ENCODE peak calls at places on chromosomes 7 and 10, in eight cellular contexts. One of them, this sample, is unnamed.

GRCh38 chr7:41886906-41887311 is 184.0 kb upstream of the INHBA start:
- DNase-seq in progenitor cell of endocrine pancreas: no peak
- DNase-seq in left lung: peak
- DNase-seq in cardiac fibroblast: peak
- DNase-seq in gastrocnemius medialis: peak
- DNase-seq in GM12865: no peak
- DNase-seq in bronchial epithelial cell: peak
- DNase-seq in mammary epithelial cell: peak
- DNase-seq in this sample: no peak

GRCh38 chr7:121012170-121012874 is 23.8 kb downstream of the CPED1 start:
- DNase-seq in progenitor cell of endocrine pancreas: no peak
- DNase-seq in left lung: no peak
- DNase-seq in cardiac fibroblast: no peak
- DNase-seq in gastrocnemius medialis: peak
- DNase-seq in GM12865: no peak
- DNase-seq in bronchial epithelial cell: no peak
- DNase-seq in mammary epithelial cell: no peak
- DNase-seq in this sample: no peak

GRCh38 chr7:139125637-139126036 is 16.1 kb upstream of the ZC3HAV1 start:
- DNase-seq in progenitor cell of endocrine pancreas: no peak
- DNase-seq in left lung: no peak
- DNase-seq in cardiac fibroblast: no peak
- DNase-seq in gastrocnemius medialis: no peak
- DNase-seq in GM12865: no peak
- DNase-seq in bronchial epithelial cell: no peak
- DNase-seq in mammary epithelial cell: no peak
- DNase-seq in this sample: no peak

GRCh38 chr7:153061913-153062528 is 302.5 kb downstream of the ACTR3B start:
- DNase-seq in progenitor cell of endocrine pancreas: peak
- DNase-seq in left lung: no peak
- DNase-seq in cardiac fibroblast: no peak
- DNase-seq in gastrocnemius medialis: no peak
- DNase-seq in GM12865: no peak
- DNase-seq in bronchial epithelial cell: no peak
- DNase-seq in mammary epithelial cell: no peak
- DNase-seq in this sample: no peak

GRCh38 chr10:3438608-3439007 is 266.0 kb upstream of the PITRM1 start:
- DNase-seq in progenitor cell of endocrine pancreas: no peak
- DNase-seq in left lung: no peak
- DNase-seq in cardiac fibroblast: peak
- DNase-seq in gastrocnemius medialis: no peak
- DNase-seq in GM12865: no peak
- DNase-seq in bronchial epithelial cell: no peak
- DNase-seq in mammary epithelial cell: no peak
- DNase-seq in this sample: no peak

GRCh38 chr7:126079581-126079980 is 1150.0 kb upstream of the POT1 start:
- DNase-seq in progenitor cell of endocrine pancreas: no peak
- DNase-seq in left lung: no peak
- DNase-seq in cardiac fibroblast: no peak
- DNase-seq in gastrocnemius medialis: no peak
- DNase-seq in GM12865: peak
- DNase-seq in bronchial epithelial cell: no peak
- DNase-seq in mammary epithelial cell: no peak
- DNase-seq in this sample: no peak

GRCh38 chr10:105149371-105149871 is 508.3 kb downstream of the SORCS3 start:
- DNase-seq in progenitor cell of endocrine pancreas: no peak
- DNase-seq in left lung: no peak
- DNase-seq in cardiac fibroblast: no peak
- DNase-seq in gastrocnemius medialis: no peak
- DNase-seq in GM12865: no peak
- DNase-seq in bronchial epithelial cell: peak
- DNase-seq in mammary epithelial cell: peak
- DNase-seq in this sample: no peak

GRCh38 chr7:84110400-84110799 is 84.2 kb downstream of the SEMA3A start:
- DNase-seq in progenitor cell of endocrine pancreas: no peak
- DNase-seq in left lung: no peak
- DNase-seq in cardiac fibroblast: no peak
- DNase-seq in gastrocnemius medialis: no peak
- DNase-seq in GM12865: no peak
- DNase-seq in bronchial epithelial cell: peak
- DNase-seq in mammary epithelial cell: no peak
- DNase-seq in this sample: no peak

GRCh38 chr10:10824611-10825148 is 193.0 kb upstream of the CELF2 start:
- DNase-seq in progenitor cell of endocrine pancreas: no peak
- DNase-seq in left lung: no peak
- DNase-seq in cardiac fibroblast: peak
- DNase-seq in gastrocnemius medialis: no peak
- DNase-seq in GM12865: no peak
- DNase-seq in bronchial epithelial cell: no peak
- DNase-seq in mammary epithelial cell: no peak
- DNase-seq in this sample: no peak

GRCh38 chr7:107870427-107871000 is 20.5 kb upstream of the DLD start:
- DNase-seq in progenitor cell of endocrine pancreas: no peak
- DNase-seq in left lung: no peak
- DNase-seq in cardiac fibroblast: no peak
- DNase-seq in gastrocnemius medialis: no peak
- DNase-seq in GM12865: no peak
- DNase-seq in bronchial epithelial cell: no peak
- DNase-seq in mammary epithelial cell: no peak
- DNase-seq in this sample: no peak

GRCh38 chr7:6725003-6725402 is 18.3 kb upstream of the ZNF12 start:
- DNase-seq in progenitor cell of endocrine pancreas: no peak
- DNase-seq in left lung: no peak
- DNase-seq in cardiac fibroblast: no peak
- DNase-seq in gastrocnemius medialis: no peak
- DNase-seq in GM12865: peak
- DNase-seq in bronchial epithelial cell: no peak
- DNase-seq in mammary epithelial cell: no peak
- DNase-seq in this sample: peak

GRCh38 chr10:34017281-34017680 is 682.8 kb upstream of the NRP1 start:
- DNase-seq in progenitor cell of endocrine pancreas: no peak
- DNase-seq in left lung: no peak
- DNase-seq in cardiac fibroblast: no peak
- DNase-seq in gastrocnemius medialis: no peak
- DNase-seq in GM12865: no peak
- DNase-seq in bronchial epithelial cell: no peak
- DNase-seq in mammary epithelial cell: no peak
- DNase-seq in this sample: no peak
- TF ChIP-seq CTCF in progenitor cell of endocrine pancreas: peak
- TF ChIP-seq CTCF in left lung: no peak
- TF ChIP-seq CTCF in cardiac fibroblast: peak
- TF ChIP-seq CTCF in gastrocnemius medialis: no peak
- TF ChIP-seq CTCF in GM12865: no peak
- TF ChIP-seq CTCF in bronchial epithelial cell: no peak
- TF ChIP-seq CTCF in mammary epithelial cell: peak
- TF ChIP-seq CTCF in this sample: no peak

DNA sequence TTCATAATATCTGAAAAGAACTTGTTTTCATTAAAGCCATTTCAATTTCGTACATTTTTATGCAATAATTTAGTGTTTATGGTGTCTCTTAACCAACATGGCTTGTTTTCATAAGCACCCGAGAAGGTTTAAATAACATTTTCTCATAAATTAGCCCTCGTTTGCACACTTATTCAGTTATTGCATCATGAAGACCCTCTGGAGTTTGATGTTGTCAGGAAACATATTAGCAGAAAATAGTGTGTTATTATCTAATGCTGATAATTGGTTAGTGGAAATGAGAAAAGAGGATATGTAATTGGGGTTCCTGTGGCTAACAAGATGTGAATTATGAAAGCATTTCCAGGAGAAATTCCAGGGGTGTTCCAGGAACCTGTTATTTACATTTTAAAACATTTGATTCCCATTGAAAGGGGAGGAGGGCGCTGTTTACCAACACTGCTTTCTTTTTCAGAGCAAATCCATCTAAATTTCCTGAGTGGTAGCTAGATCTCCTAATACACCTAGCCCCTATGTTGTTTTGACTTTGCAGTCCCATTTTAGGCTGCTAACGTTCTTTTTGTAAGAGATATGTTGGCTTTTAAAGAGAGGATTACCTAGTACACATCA is 130.7 kb downstream of the TCF7L2 start:
- DNase-seq in progenitor cell of endocrine pancreas: no peak
- DNase-seq in left lung: no peak
- DNase-seq in cardiac fibroblast: no peak
- DNase-seq in gastrocnemius medialis: no peak
- DNase-seq in GM12865: no peak
- DNase-seq in bronchial epithelial cell: no peak
- DNase-seq in mammary epithelial cell: no peak
- DNase-seq in this sample: no peak
- TF ChIP-seq CTCF in progenitor cell of endocrine pancreas: peak
- TF ChIP-seq CTCF in left lung: no peak
- TF ChIP-seq CTCF in cardiac fibroblast: peak
- TF ChIP-seq CTCF in gastrocnemius medialis: no peak
- TF ChIP-seq CTCF in GM12865: no peak
- TF ChIP-seq CTCF in bronchial epithelial cell: no peak
- TF ChIP-seq CTCF in mammary epithelial cell: no peak
- TF ChIP-seq CTCF in this sample: no peak

DNA sequence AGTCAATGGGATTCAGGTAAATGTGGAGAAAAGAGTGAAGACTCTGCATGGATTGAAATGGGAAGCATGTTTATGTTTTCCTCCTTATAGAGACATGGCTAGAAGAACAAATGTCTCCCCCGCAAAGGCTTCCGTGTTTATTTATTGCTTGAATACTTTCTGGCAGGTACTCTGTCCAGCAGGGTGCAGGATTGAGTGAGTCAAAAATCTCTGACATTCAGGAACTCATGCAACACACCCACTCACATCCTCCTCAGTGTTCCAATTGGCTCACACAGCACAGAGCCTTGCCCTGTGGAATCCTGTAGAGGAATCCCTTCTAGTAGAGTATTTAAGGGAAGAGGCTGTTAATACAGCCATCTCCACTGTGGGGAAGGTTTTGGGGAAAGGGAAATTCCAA is 290.3 kb upstream of the VWC2 start:
- DNase-seq in progenitor cell of endocrine pancreas: no peak
- DNase-seq in left lung: no peak
- DNase-seq in cardiac fibroblast: no peak
- DNase-seq in gastrocnemius medialis: no peak
- DNase-seq in GM12865: peak
- DNase-seq in bronchial epithelial cell: no peak
- DNase-seq in mammary epithelial cell: no peak
- DNase-seq in this sample: no peak
- TF ChIP-seq CTCF in progenitor cell of endocrine pancreas: peak
- TF ChIP-seq CTCF in left lung: no peak
- TF ChIP-seq CTCF in cardiac fibroblast: no peak
- TF ChIP-seq CTCF in gastrocnemius medialis: no peak
- TF ChIP-seq CTCF in GM12865: peak
- TF ChIP-seq CTCF in bronchial epithelial cell: no peak
- TF ChIP-seq CTCF in mammary epithelial cell: peak
- TF ChIP-seq CTCF in this sample: no peak

DNA sequence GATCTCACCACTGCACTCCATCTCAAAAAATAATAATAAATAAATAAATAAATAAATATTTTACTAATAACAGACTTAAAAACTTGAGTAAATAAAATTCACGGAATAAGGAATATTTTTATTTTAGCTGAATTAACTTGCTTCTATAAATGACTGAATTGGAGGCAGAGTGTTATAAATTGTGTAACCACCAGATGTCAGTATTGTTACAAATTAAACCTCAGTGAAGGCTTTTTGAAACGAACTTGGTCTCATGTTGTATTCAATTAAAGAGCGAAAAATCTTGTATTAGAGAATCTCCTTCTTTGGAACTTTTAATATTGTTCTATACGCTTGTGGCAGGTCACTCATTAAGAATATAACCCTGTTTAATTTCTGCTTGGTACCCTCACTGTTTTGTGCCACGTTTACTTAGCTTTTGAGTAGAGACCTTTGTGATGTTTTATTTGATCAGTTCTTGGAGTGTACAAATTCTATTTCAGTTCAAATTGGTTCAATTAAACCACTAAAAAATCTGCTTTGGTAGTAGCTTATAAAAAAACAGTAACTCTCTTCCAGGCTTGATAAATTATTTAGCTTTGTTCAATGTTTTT is 45.6 kb upstream of the SCIN start:
- DNase-seq in progenitor cell of endocrine pancreas: no peak
- DNase-seq in left lung: no peak
- DNase-seq in cardiac fibroblast: peak
- DNase-seq in gastrocnemius medialis: no peak
- DNase-seq in GM12865: peak
- DNase-seq in bronchial epithelial cell: peak
- DNase-seq in mammary epithelial cell: peak
- DNase-seq in this sample: no peak
- TF ChIP-seq CTCF in progenitor cell of endocrine pancreas: peak
- TF ChIP-seq CTCF in left lung: peak
- TF ChIP-seq CTCF in cardiac fibroblast: peak
- TF ChIP-seq CTCF in gastrocnemius medialis: no peak
- TF ChIP-seq CTCF in GM12865: peak
- TF ChIP-seq CTCF in bronchial epithelial cell: peak
- TF ChIP-seq CTCF in mammary epithelial cell: peak
- TF ChIP-seq CTCF in this sample: peak

DNA sequence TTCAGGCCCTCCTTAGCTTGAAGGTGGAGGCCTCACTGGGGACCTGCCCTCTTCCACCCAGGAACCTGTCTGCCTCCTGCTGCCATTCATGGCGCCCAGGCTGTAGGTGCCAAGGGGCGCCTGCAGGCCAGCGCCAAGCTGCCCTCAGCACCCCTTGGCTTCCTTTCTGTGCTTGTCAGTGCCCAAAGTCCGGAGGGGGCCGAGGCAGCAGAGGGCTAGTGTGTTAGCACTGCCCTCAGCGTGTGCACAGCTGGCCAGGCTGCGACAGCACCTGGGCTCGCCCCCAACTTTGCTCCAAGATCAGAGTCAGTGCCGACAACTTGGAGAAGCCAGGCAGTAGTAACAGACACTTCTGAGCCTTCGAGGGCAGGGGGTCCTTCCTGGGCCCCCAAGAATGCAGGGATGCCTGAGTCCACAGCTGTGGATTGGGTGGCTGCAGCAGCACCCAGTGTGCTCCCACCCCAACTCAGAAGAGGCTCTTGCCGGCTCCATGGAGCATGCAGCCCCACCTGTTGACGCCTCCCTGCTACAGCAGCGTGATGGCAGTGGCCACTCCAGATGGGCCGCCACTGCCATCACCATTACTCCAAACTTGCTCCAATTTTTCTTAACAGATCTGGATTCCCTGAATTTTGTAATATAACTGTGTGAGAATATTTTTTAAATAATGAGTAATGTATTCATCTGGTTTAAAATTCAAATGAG is 41.7 kb downstream of the CACUL1 start:
- DNase-seq in progenitor cell of endocrine pancreas: no peak
- DNase-seq in left lung: no peak
- DNase-seq in cardiac fibroblast: no peak
- DNase-seq in gastrocnemius medialis: no peak
- DNase-seq in GM12865: no peak
- DNase-seq in bronchial epithelial cell: no peak
- DNase-seq in mammary epithelial cell: no peak
- DNase-seq in this sample: no peak
- TF ChIP-seq CTCF in progenitor cell of endocrine pancreas: peak
- TF ChIP-seq CTCF in left lung: no peak
- TF ChIP-seq CTCF in cardiac fibroblast: peak
- TF ChIP-seq CTCF in gastrocnemius medialis: no peak
- TF ChIP-seq CTCF in GM12865: no peak
- TF ChIP-seq CTCF in bronchial epithelial cell: no peak
- TF ChIP-seq CTCF in mammary epithelial cell: no peak
- TF ChIP-seq CTCF in this sample: no peak

GRCh38 chr10:8908013-8908412 is 853.5 kb downstream of the GATA3 start:
- DNase-seq in progenitor cell of endocrine pancreas: no peak
- DNase-seq in left lung: no peak
- DNase-seq in cardiac fibroblast: no peak
- DNase-seq in gastrocnemius medialis: no peak
- DNase-seq in GM12865: no peak
- DNase-seq in bronchial epithelial cell: no peak
- DNase-seq in mammary epithelial cell: no peak
- DNase-seq in this sample: no peak
- TF ChIP-seq CTCF in progenitor cell of endocrine pancreas: no peak
- TF ChIP-seq CTCF in left lung: no peak
- TF ChIP-seq CTCF in cardiac fibroblast: no peak
- TF ChIP-seq CTCF in gastrocnemius medialis: no peak
- TF ChIP-seq CTCF in GM12865: no peak
- TF ChIP-seq CTCF in bronchial epithelial cell: no peak
- TF ChIP-seq CTCF in mammary epithelial cell: no peak
- TF ChIP-seq CTCF in this sample: no peak

GRCh38 chr7:1193593-1194424 is 33.8 kb upstream of the ZFAND2A start:
- DNase-seq in progenitor cell of endocrine pancreas: no peak
- DNase-seq in left lung: no peak
- DNase-seq in cardiac fibroblast: peak
- DNase-seq in gastrocnemius medialis: no peak
- DNase-seq in GM12865: peak
- DNase-seq in bronchial epithelial cell: peak
- DNase-seq in mammary epithelial cell: peak
- DNase-seq in this sample: no peak
- TF ChIP-seq CTCF in progenitor cell of endocrine pancreas: no peak
- TF ChIP-seq CTCF in left lung: no peak
- TF ChIP-seq CTCF in cardiac fibroblast: peak
- TF ChIP-seq CTCF in gastrocnemius medialis: peak
- TF ChIP-seq CTCF in GM12865: peak
- TF ChIP-seq CTCF in bronchial epithelial cell: peak
- TF ChIP-seq CTCF in mammary epithelial cell: peak
- TF ChIP-seq CTCF in this sample: no peak

This sample was measured in activated B cell treated with CpG ODN at 0.5 μM for 24 hours.